ENCODE peak calls at places on chromosome 5, in four cellular contexts. One of them, this sample, is unnamed.

GRCh38 chr5:1552469-1553255 is 28.9 kb upstream of the LPCAT1 start:
- DNase-seq in MM.1S: peak; percentile 33
- DNase-seq in fibroblast of lung: peak; percentile 36
- DNase-seq in astrocyte: peak; percentile 17
- DNase-seq in this sample: peak; percentile 44

GRCh38 chr5:59709833-59710232 is 183.7 kb downstream of the PDE4D start:
- DNase-seq in astrocyte: peak; percentile 87
- DNase-seq in MM.1S: no peak
- DNase-seq in fibroblast of lung: peak; percentile 79
- DNase-seq in this sample: no peak

GRCh38 chr5:159456722-159457462 is 126.6 kb upstream of the IL12B start:
- DNase-seq in fibroblast of lung: no peak
- DNase-seq in MM.1S: peak; percentile 88
- DNase-seq in astrocyte: peak; percentile 51
- DNase-seq in this sample: no peak

GRCh38 chr5:54291498-54291897 is 18.9 kb downstream of the ARL15 start:
- DNase-seq in fibroblast of lung: no peak
- DNase-seq in MM.1S: no peak
- DNase-seq in astrocyte: no peak
- DNase-seq in this sample: no peak

GRCh38 chr5:35743644-35744043 is 113.0 kb upstream of the IL7R start:
- DNase-seq in fibroblast of lung: no peak
- DNase-seq in astrocyte: no peak
- DNase-seq in MM.1S: no peak
- DNase-seq in this sample: no peak

GRCh38 chr5:150097152-150097551 is 10.8 kb upstream of the CSF1R start:
- DNase-seq in fibroblast of lung: no peak
- DNase-seq in astrocyte: no peak
- DNase-seq in MM.1S: no peak
- DNase-seq in this sample: no peak

GRCh38 chr5:39760385-39761198 is 335.8 kb upstream of the DAB2 start:
- DNase-seq in astrocyte: peak; percentile 97
- DNase-seq in fibroblast of lung: peak; percentile 97
- DNase-seq in MM.1S: no peak
- DNase-seq in this sample: no peak

GRCh38 chr5:144971067-144971850 is 800.6 kb downstream of the KCTD16 start:
- DNase-seq in fibroblast of lung: no peak
- DNase-seq in MM.1S: no peak
- DNase-seq in astrocyte: no peak
- DNase-seq in this sample: no peak

GRCh38 chr5:42887094-42887493 is 75.4 kb upstream of the SELENOP start:
- DNase-seq in astrocyte: no peak
- DNase-seq in MM.1S: no peak
- DNase-seq in fibroblast of lung: no peak
- DNase-seq in this sample: no peak

GRCh38 chr5:170745481-170746061 is 38.0 kb upstream of the GABRP start:
- DNase-seq in fibroblast of lung: no peak
- DNase-seq in astrocyte: no peak
- DNase-seq in MM.1S: peak; percentile 13
- DNase-seq in this sample: peak; percentile 94

GRCh38 chr5:149497357-149497756 is 53.9 kb downstream of the CSNK1A1 start:
- DNase-seq in MM.1S: no peak
- DNase-seq in fibroblast of lung: peak; percentile 92
- DNase-seq in astrocyte: peak; percentile 95
- DNase-seq in this sample: peak; percentile 45

GRCh38 chr5:113615708-113616107 is 102.2 kb downstream of the YTHDC2 start:
- DNase-seq in astrocyte: no peak
- DNase-seq in fibroblast of lung: no peak
- DNase-seq in MM.1S: no peak
- DNase-seq in this sample: no peak

GRCh38 chr5:94361832-94362754 is 256.3 kb downstream of the KIAA0825 start:
- DNase-seq in MM.1S: no peak
- DNase-seq in astrocyte: no peak
- DNase-seq in fibroblast of lung: no peak
- DNase-seq in this sample: peak; percentile 92

GRCh38 chr5:9562101-9562500 is 16.2 kb upstream of the SEMA5A start:
- DNase-seq in MM.1S: no peak
- DNase-seq in fibroblast of lung: no peak
- DNase-seq in astrocyte: no peak
- DNase-seq in this sample: no peak

GRCh38 chr5:15446552-15446951 is 53.4 kb upstream of the FBXL7 start:
- DNase-seq in astrocyte: peak; percentile 64
- DNase-seq in fibroblast of lung: no peak
- DNase-seq in MM.1S: no peak
- DNase-seq in this sample: no peak

GRCh38 chr5:142864293-142865260 is 94.4 kb downstream of the ARHGAP26 start:
- DNase-seq in MM.1S: no peak
- DNase-seq in fibroblast of lung: no peak
- DNase-seq in astrocyte: no peak
- DNase-seq in this sample: peak; percentile 52

GRCh38 chr5:143641549-143641955 is 170.4 kb upstream of the HMHB1 start:
- DNase-seq in MM.1S: peak; percentile 67
- DNase-seq in fibroblast of lung: peak; percentile 79
- DNase-seq in astrocyte: peak; percentile 65
- DNase-seq in this sample: no peak

GRCh38 chr5:67208403-67208802 is 11.8 kb upstream of the CD180 start:
- DNase-seq in fibroblast of lung: no peak
- DNase-seq in astrocyte: no peak
- DNase-seq in MM.1S: no peak
- DNase-seq in this sample: no peak

GRCh38 chr5:93621340-93621872 is 38.4 kb downstream of the NR2F1 start:
- DNase-seq in fibroblast of lung: peak; percentile 72
- DNase-seq in MM.1S: no peak
- DNase-seq in astrocyte: peak; percentile 86
- DNase-seq in this sample: peak; percentile 60

GRCh38 chr5:112419050-112419595 is at the start of gene EPB41L4A:
- DNase-seq in astrocyte: no peak
- DNase-seq in MM.1S: peak; percentile 17
- DNase-seq in fibroblast of lung: peak; percentile 3
- DNase-seq in this sample: peak; percentile 74
- TF ChIP-seq EZH2 in astrocyte: peak; percentile 26
- TF ChIP-seq EZH2 in MM.1S: no peak
- TF ChIP-seq EZH2 in fibroblast of lung: peak; percentile 51
- TF ChIP-seq EZH2 in this sample: no peak

DNA sequence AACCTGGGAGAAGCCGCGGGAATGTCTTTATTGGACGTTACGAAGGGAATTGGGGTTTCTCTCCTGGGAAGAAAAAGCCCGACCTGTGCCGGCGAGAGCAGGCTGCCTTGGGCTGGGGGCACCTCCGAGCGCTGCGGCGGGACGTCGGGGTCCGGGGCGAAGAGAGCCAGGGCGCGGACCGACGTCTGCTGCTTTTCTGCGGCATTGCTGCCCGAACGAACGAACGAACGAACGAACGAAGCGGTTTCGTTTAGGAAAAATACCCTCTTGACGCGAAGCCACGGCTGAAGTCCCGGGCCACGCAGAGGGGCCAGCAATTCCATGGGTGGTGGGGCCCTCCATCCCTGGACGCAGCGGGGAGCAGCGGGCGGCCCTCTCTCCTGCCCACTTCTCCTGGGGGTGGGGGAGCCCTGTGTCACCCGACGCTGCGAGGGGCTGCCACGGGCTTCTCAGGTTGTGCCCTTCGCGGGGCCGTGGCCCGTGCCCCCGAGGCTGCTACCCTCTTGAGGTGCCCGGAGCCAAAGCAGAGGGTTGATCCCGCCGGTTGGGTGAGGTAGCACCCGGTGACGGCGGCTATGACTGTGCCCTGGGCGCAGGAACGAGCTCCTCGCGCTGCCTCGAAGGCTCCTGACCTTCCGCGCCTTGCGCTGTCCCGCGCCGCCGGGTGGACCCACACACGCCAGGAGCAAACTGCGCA is 4.9 kb upstream of the PITX1 start:
- DNase-seq in MM.1S: no peak
- DNase-seq in astrocyte: no peak
- DNase-seq in fibroblast of lung: no peak
- DNase-seq in this sample: peak; percentile 51
- H2AFZ ChIP-seq in MM.1S: no peak overlapping the region
- H2AFZ ChIP-seq in astrocyte: no peak overlapping the region
- H2AFZ ChIP-seq in fibroblast of lung: no peak overlapping the region
- H2AFZ ChIP-seq in this sample: peak overlapping the region; percentile 63

GRCh38 chr5:58459860-58460726 is at the start of gene PLK2:
- DNase-seq in fibroblast of lung: peak; percentile 95
- DNase-seq in astrocyte: peak; percentile 83
- DNase-seq in MM.1S: peak; percentile 89
- DNase-seq in this sample: peak; percentile 76
- TF ChIP-seq EZH2 in fibroblast of lung: no peak
- TF ChIP-seq EZH2 in astrocyte: no peak
- TF ChIP-seq EZH2 in MM.1S: no peak
- TF ChIP-seq EZH2 in this sample: no peak

GRCh38 chr5:90555666-90556065 is 2.9 kb upstream of the ADGRV1 start:
- DNase-seq in fibroblast of lung: no peak
- DNase-seq in astrocyte: no peak
- DNase-seq in MM.1S: no peak
- DNase-seq in this sample: no peak

GRCh38 chr5:90554358-90555006 is 4.1 kb upstream of the ADGRV1 start:
- DNase-seq in MM.1S: no peak
- DNase-seq in fibroblast of lung: no peak
- DNase-seq in astrocyte: no peak
- DNase-seq in this sample: peak; percentile 68

GRCh38 chr5:90557871-90558270 is 726 bp upstream of the ADGRV1 start:
- DNase-seq in astrocyte: no peak
- DNase-seq in MM.1S: peak; percentile 19
- DNase-seq in fibroblast of lung: no peak
- DNase-seq in this sample: no peak

GRCh38 chr5:90558344-90559192 is at the start of gene ADGRV1:
- DNase-seq in MM.1S: peak; percentile 95
- DNase-seq in astrocyte: peak; percentile 62
- DNase-seq in fibroblast of lung: peak; percentile 50
- DNase-seq in this sample: peak; percentile 98

GRCh38 chr5:90557391-90557790 is 1.2 kb upstream of the ADGRV1 start:
- DNase-seq in astrocyte: no peak
- DNase-seq in MM.1S: no peak
- DNase-seq in fibroblast of lung: no peak
- DNase-seq in this sample: peak; percentile 48
- H2AFZ ChIP-seq in astrocyte: no peak overlapping the region
- H2AFZ ChIP-seq in MM.1S: no peak overlapping the region
- H2AFZ ChIP-seq in fibroblast of lung: no peak overlapping the region
- H2AFZ ChIP-seq in this sample: no peak overlapping the region

GRCh38 chr5:88682797-88683496 is 200.0 kb downstream of the MEF2C start:
- DNase-seq in MM.1S: no peak
- DNase-seq in fibroblast of lung: no peak
- DNase-seq in astrocyte: no peak
- DNase-seq in this sample: peak; percentile 8

GRCh38 chr5:88686077-88686541 is 196.9 kb downstream of the MEF2C start:
- DNase-seq in MM.1S: no peak
- DNase-seq in fibroblast of lung: no peak
- DNase-seq in astrocyte: no peak
- DNase-seq in this sample: peak; percentile 2

GRCh38 chr5:88681402-88681801 is 201.6 kb downstream of the MEF2C start:
- DNase-seq in fibroblast of lung: no peak
- DNase-seq in MM.1S: no peak
- DNase-seq in astrocyte: no peak
- DNase-seq in this sample: no peak

GRCh38 chr5:88684136-88684500 is 198.9 kb downstream of the MEF2C start:
- DNase-seq in fibroblast of lung: no peak
- DNase-seq in MM.1S: no peak
- DNase-seq in astrocyte: no peak
- DNase-seq in this sample: no peak

DNA sequence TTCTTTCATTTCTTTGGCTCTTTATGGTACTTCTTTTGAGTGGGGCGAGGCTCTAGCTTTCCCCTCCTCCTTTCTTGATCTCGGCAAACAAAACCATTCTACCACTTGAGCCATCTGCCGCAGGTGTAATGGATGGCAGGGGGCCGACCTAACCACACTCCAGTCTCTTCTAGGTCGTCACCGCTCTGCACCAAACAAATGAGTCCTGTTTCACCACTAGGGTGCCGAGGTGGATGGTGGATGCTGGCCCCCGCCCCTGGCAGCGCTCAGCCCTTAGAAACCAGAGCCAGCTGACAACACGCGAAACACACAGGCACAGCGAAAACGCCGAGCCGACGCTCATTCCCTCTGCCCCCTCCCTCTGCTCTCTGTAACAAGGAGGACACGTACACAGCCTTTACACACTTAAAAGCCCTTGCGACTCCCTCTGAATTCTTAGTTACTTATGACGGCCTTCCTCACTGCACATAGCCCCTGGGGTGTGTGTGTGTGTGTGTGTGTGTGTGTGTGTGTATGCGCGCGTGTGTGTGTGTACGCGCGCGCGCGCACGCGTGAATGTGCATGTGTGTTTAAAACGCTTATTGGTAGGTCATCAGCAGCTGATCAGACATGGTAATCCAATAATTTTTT is 199.4 kb downstream of the MEF2C start:
- DNase-seq in MM.1S: peak; percentile 78
- DNase-seq in fibroblast of lung: no peak
- DNase-seq in astrocyte: peak; percentile 85
- DNase-seq in this sample: peak; percentile 90
- TF ChIP-seq EZH2 in MM.1S: no peak
- TF ChIP-seq EZH2 in fibroblast of lung: peak; percentile 80
- TF ChIP-seq EZH2 in astrocyte: peak; percentile 59
- TF ChIP-seq EZH2 in this sample: peak; percentile 57

GRCh38 chr5:171908638-171909037 is 97.8 kb downstream of the FBXW11 start:
- DNase-seq in astrocyte: no peak
- DNase-seq in fibroblast of lung: no peak
- DNase-seq in MM.1S: no peak
- DNase-seq in this sample: no peak

GRCh38 chr5:171906171-171906570 is 100.3 kb downstream of the FBXW11 start:
- DNase-seq in fibroblast of lung: no peak
- DNase-seq in MM.1S: no peak
- DNase-seq in astrocyte: no peak
- DNase-seq in this sample: no peak

GRCh38 chr5:171906703-171907590 is 99.5 kb downstream of the FBXW11 start:
- DNase-seq in fibroblast of lung: no peak
- DNase-seq in MM.1S: no peak
- DNase-seq in astrocyte: no peak
- DNase-seq in this sample: no peak

DNA sequence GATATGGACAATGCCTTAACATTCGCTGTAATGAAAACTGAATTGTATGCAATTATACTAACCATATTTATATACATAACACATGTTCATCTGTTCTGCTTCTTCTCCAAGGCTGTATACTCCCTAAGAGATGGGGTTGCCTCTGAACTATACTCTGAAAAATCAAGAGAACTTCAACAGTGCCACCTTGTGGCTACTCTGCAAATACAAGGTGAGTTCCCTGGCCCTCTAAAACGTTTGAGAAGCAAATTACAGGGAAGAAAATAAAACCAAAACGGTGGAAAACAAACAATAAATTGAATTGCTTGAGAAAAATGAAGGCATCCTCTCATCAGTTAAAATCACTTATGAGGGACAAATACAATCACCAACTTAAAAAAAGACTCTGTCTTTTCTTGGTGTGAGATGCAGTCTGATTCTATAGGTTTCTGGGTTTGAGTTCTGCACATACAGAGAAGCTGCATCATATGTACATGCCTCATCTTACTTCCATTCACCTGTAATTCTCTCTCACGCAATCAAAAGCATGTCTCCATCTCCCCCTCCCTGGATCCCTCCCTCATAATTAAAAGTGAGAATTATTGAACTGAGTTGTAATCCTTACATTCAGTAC is 98.6 kb downstream of the FBXW11 start:
- DNase-seq in MM.1S: peak; percentile 53
- DNase-seq in astrocyte: peak; percentile 32
- DNase-seq in fibroblast of lung: peak; percentile 80
- DNase-seq in this sample: peak; percentile 84
- H2AFZ ChIP-seq in MM.1S: no peak overlapping the region
- H2AFZ ChIP-seq in astrocyte: no peak overlapping the region
- H2AFZ ChIP-seq in fibroblast of lung: no peak overlapping the region
- H2AFZ ChIP-seq in this sample: no peak overlapping the region